ENCODE peak calls at places on chromosome 5, in five cellular contexts. One of them, this sample, is unnamed.

GRCh38 chr5:66452109-66452508 is 144.1 kb upstream of the MAST4 start:
- DNase-seq in posterior cingulate gyrus: no peak
- DNase-seq in GM20000: no peak
- DNase-seq in activated T-cell treated with anti-CD3 and anti-CD28 coated beads, Interleukin-2, amount 50 U/mL, for 72 hours: no peak
- DNase-seq in caudate nucleus: no peak
- DNase-seq in this sample: no peak

GRCh38 chr5:33513786-33514185 is 73.0 kb downstream of the TARS1 start:
- DNase-seq in posterior cingulate gyrus: no peak
- DNase-seq in GM20000: no peak
- DNase-seq in activated T-cell treated with anti-CD3 and anti-CD28 coated beads, Interleukin-2, amount 50 U/mL, for 72 hours: no peak
- DNase-seq in caudate nucleus: no peak
- DNase-seq in this sample: no peak

GRCh38 chr5:72991394-72991793 is 35.6 kb downstream of the FCHO2 start:
- DNase-seq in posterior cingulate gyrus: no peak
- DNase-seq in GM20000: no peak
- DNase-seq in activated T-cell treated with anti-CD3 and anti-CD28 coated beads, Interleukin-2, amount 50 U/mL, for 72 hours: no peak
- DNase-seq in caudate nucleus: no peak
- DNase-seq in this sample: no peak

GRCh38 chr5:131990716-131991115 is 20.7 kb downstream of the ACSL6 start:
- DNase-seq in posterior cingulate gyrus: peak; percentile 62
- DNase-seq in GM20000: no peak
- DNase-seq in activated T-cell treated with anti-CD3 and anti-CD28 coated beads, Interleukin-2, amount 50 U/mL, for 72 hours: no peak
- DNase-seq in caudate nucleus: no peak
- DNase-seq in this sample: no peak

GRCh38 chr5:32990593-32991415 is 279.7 kb downstream of the NPR3 start:
- DNase-seq in posterior cingulate gyrus: no peak
- DNase-seq in GM20000: no peak
- DNase-seq in activated T-cell treated with anti-CD3 and anti-CD28 coated beads, Interleukin-2, amount 50 U/mL, for 72 hours: no peak
- DNase-seq in caudate nucleus: no peak
- DNase-seq in this sample: no peak

GRCh38 chr5:76104027-76104426 is 20.8 kb downstream of the SV2C start:
- DNase-seq in posterior cingulate gyrus: no peak
- DNase-seq in GM20000: peak; percentile 29
- DNase-seq in activated T-cell treated with anti-CD3 and anti-CD28 coated beads, Interleukin-2, amount 50 U/mL, for 72 hours: peak; percentile 19
- DNase-seq in caudate nucleus: no peak
- DNase-seq in this sample: peak; percentile 63

GRCh38 chr5:1033606-1034420 is 25.2 kb downstream of the NKD2 start:
- DNase-seq in posterior cingulate gyrus: peak; percentile 65
- DNase-seq in GM20000: no peak
- DNase-seq in activated T-cell treated with anti-CD3 and anti-CD28 coated beads, Interleukin-2, amount 50 U/mL, for 72 hours: no peak
- DNase-seq in caudate nucleus: no peak
- DNase-seq in this sample: no peak

GRCh38 chr5:36751881-36752280 is 124.7 kb upstream of the NIPBL start:
- DNase-seq in posterior cingulate gyrus: no peak
- DNase-seq in GM20000: no peak
- DNase-seq in activated T-cell treated with anti-CD3 and anti-CD28 coated beads, Interleukin-2, amount 50 U/mL, for 72 hours: no peak
- DNase-seq in caudate nucleus: no peak
- DNase-seq in this sample: no peak

GRCh38 chr5:152331006-152331405 is 74.1 kb downstream of the NMUR2 start:
- DNase-seq in posterior cingulate gyrus: no peak
- DNase-seq in GM20000: no peak
- DNase-seq in activated T-cell treated with anti-CD3 and anti-CD28 coated beads, Interleukin-2, amount 50 U/mL, for 72 hours: no peak
- DNase-seq in caudate nucleus: no peak
- DNase-seq in this sample: no peak

GRCh38 chr5:90590-91547 is 1.1 kb upstream of the PLEKHG4B start:
- DNase-seq in posterior cingulate gyrus: no peak
- DNase-seq in GM20000: peak; percentile 41
- DNase-seq in activated T-cell treated with anti-CD3 and anti-CD28 coated beads, Interleukin-2, amount 50 U/mL, for 72 hours: no peak
- DNase-seq in caudate nucleus: no peak
- DNase-seq in this sample: no peak

GRCh38 chr5:165559645-165560044 is 2054.2 kb downstream of the MAT2B start:
- DNase-seq in posterior cingulate gyrus: no peak
- DNase-seq in GM20000: no peak
- DNase-seq in activated T-cell treated with anti-CD3 and anti-CD28 coated beads, Interleukin-2, amount 50 U/mL, for 72 hours: no peak
- DNase-seq in caudate nucleus: no peak
- DNase-seq in this sample: no peak

GRCh38 chr5:34480810-34481528 is 175.2 kb upstream of the RAI14 start:
- DNase-seq in posterior cingulate gyrus: no peak
- DNase-seq in GM20000: no peak
- DNase-seq in activated T-cell treated with anti-CD3 and anti-CD28 coated beads, Interleukin-2, amount 50 U/mL, for 72 hours: no peak
- DNase-seq in caudate nucleus: no peak
- DNase-seq in this sample: no peak

GRCh38 chr5:76014005-76014404 is 69.2 kb upstream of the SV2C start:
- DNase-seq in posterior cingulate gyrus: no peak
- DNase-seq in GM20000: no peak
- DNase-seq in activated T-cell treated with anti-CD3 and anti-CD28 coated beads, Interleukin-2, amount 50 U/mL, for 72 hours: no peak
- DNase-seq in caudate nucleus: no peak
- DNase-seq in this sample: no peak

GRCh38 chr5:65482280-65482726 is 583 bp upstream of the ADAMTS6 start:
- DNase-seq in posterior cingulate gyrus: no peak
- DNase-seq in GM20000: no peak
- DNase-seq in activated T-cell treated with anti-CD3 and anti-CD28 coated beads, Interleukin-2, amount 50 U/mL, for 72 hours: no peak
- DNase-seq in caudate nucleus: no peak
- DNase-seq in this sample: peak; percentile 47

GRCh38 chr5:93395891-93396465 is 185.0 kb downstream of the NR2F1-AS1 start:
- DNase-seq in posterior cingulate gyrus: no peak
- DNase-seq in GM20000: no peak
- DNase-seq in activated T-cell treated with anti-CD3 and anti-CD28 coated beads, Interleukin-2, amount 50 U/mL, for 72 hours: no peak
- DNase-seq in caudate nucleus: no peak
- DNase-seq in this sample: no peak

GRCh38 chr5:27465140-27465539 is 426.8 kb upstream of the CDH9 start:
- DNase-seq in posterior cingulate gyrus: peak; percentile 27
- DNase-seq in GM20000: no peak
- DNase-seq in activated T-cell treated with anti-CD3 and anti-CD28 coated beads, Interleukin-2, amount 50 U/mL, for 72 hours: no peak
- DNase-seq in caudate nucleus: no peak
- DNase-seq in this sample: no peak